ENCODE peak calls at places on chromosomes 16 and 17, in six cellular contexts. V is breast epithelium; F is CD4-positive, alpha-beta T cell; W is GM12865; I is glutamatergic neuron; G is fibroblast of lung. S is an unnamed sample.

GRCh38 chr16:56226187-56226586 is 34.9 kb downstream of the GNAO1 start:
- DNase-seq in V (no peak), I (no peak), G (no peak), W (no peak), F (no peak), S (no peak)

GRCh38 chr16:8278181-8278580 is 312.1 kb downstream of the TMEM114 start:
- DNase-seq in W (no peak), I (no peak), F (no peak), V (no peak), G (no peak), S (no peak)

GRCh38 chr16:15636392-15636873 is 6.5 kb downstream of the MARF1 start:
- DNase-seq in V (no peak), F (no peak), G (no peak), I (no peak), W (peak; percentile 64), S (no peak)

GRCh38 chr17:43224146-43224705 is 4.2 kb downstream of the CCDC200 start:
- DNase-seq in I (no peak), V (no peak), W (no peak), F (no peak), G (no peak), S (no peak)

GRCh38 chr17:61091096-61091495 is 308.5 kb upstream of the TBX2 start:
- DNase-seq in I (no peak), F (no peak), G (no peak), W (no peak), V (no peak), S (no peak)

GRCh38 chr17:81424613-81425017 is 29.4 kb downstream of the BAHCC1 start:
- DNase-seq in V (no peak), I (no peak), W (no peak), G (no peak), F (no peak), S (no peak)

GRCh38 chr16:46895399-46896313 is 11.5 kb downstream of the GPT2 start:
- DNase-seq in I (no peak), G (no peak), V (no peak), W (no peak), F (no peak), S (no peak)

GRCh38 chr16:78788276-78788675 is 688.8 kb downstream of the WWOX start:
- DNase-seq in I (no peak), F (no peak), G (no peak), W (no peak), V (no peak), S (no peak)

GRCh38 chr17:49779730-49780220 is 8.7 kb upstream of the KAT7 start:
- DNase-seq in W (peak; percentile 55), V (no peak), G (peak; percentile 79), F (peak; percentile 16), I (no peak), S (peak; percentile 49)

GRCh38 chr16:11819798-11820197 is 22.7 kb upstream of the ZC3H7A start:
- DNase-seq in G (no peak), I (no peak), V (no peak), F (no peak), W (no peak), S (no peak)

GRCh38 chr16:287298-287811 is 4.4 kb downstream of the PDIA2 start:
- DNase-seq in W (no peak), I (no peak), G (no peak), F (no peak), V (no peak), S (no peak)

GRCh38 chr16:35131429-35131828 is 1672.0 kb downstream of the TP53TG3F start:
- DNase-seq in V (no peak), I (no peak), G (no peak), W (no peak), F (no peak), S (no peak)

GRCh38 chr17:75096082-75096625 is 8.4 kb downstream of the SLC16A5 start:
- DNase-seq in F (no peak), W (no peak), I (no peak), G (peak; percentile 62), V (peak; percentile 89), S (no peak)

GRCh38 chr17:42342242-42343008 is 45.8 kb downstream of the STAT3 start:
- DNase-seq in F (no peak), I (no peak), W (peak; percentile 59), V (no peak), G (peak; percentile 65), S (no peak)

GRCh38 chr16:49854227-49855203 is 1.4 kb downstream of the ZNF423 start:
- DNase-seq in G (no peak), I (peak; percentile 58), F (no peak), V (no peak), W (peak; percentile 20), S (no peak)

GRCh38 chr17:422196-422930 is 69.8 kb upstream of the RPH3AL start:
- DNase-seq in I (no peak), W (no peak), V (no peak), F (no peak), G (no peak), S (no peak)

GRCh38 chr16:67026570-67026969 is 2.4 kb upstream of the CBFB start:
- DNase-seq in W (no peak), I (no peak), G (no peak), V (no peak), F (no peak), S (no peak)

GRCh38 chr16:54447606-54448440 is 161.2 kb upstream of the IRX3 start:
- DNase-seq in V (no peak), I (no peak), W (no peak), G (peak; percentile 70), F (no peak), S (no peak)

GRCh38 chr16:18800674-18801196 is 614 bp downstream of the ARL6IP1 start:
- DNase-seq in W (no peak), I (peak; percentile 35), F (no peak), V (no peak), G (no peak), S (no peak)

GRCh38 chr17:68296217-68297140 is 5.2 kb downstream of the ARSG start:
- DNase-seq in F (peak; percentile 46), G (no peak), I (no peak), W (no peak), V (peak; percentile 83), S (no peak)

GRCh38 chr16:81583893-81584705 is 139.5 kb downstream of the CMIP start:
- DNase-seq in W (no peak), V (no peak), I (no peak), G (peak; percentile 77), F (no peak), S (no peak)

GRCh38 chr17:52143536-52143935 is 15.0 kb downstream of the CA10 start:
- DNase-seq in W (no peak), V (no peak), I (no peak), F (no peak), G (no peak), S (no peak)

GRCh38 chr17:8740486-8740885 is 4.2 kb downstream of the CCDC42 start:
- DNase-seq in V (no peak), I (no peak), W (peak; percentile 40), G (no peak), F (peak; percentile 52), S (no peak)

GRCh38 chr17:28725166-28725659 is 820 bp downstream of the TLCD1 start:
- DNase-seq in W (peak; percentile 78), G (peak; percentile 61), I (no peak), F (no peak), V (no peak), S (no peak)

GRCh38 chr16:84828322-84828721 is 8.5 kb downstream of the CRISPLD2 start:
- DNase-seq in I (no peak), F (no peak), V (no peak), W (no peak), G (no peak), S (no peak)

GRCh38 chr16:17302620-17303019 is 168.1 kb downstream of the XYLT1 start:
- DNase-seq in F (no peak), V (no peak), W (no peak), G (no peak), I (no peak), S (no peak)

GRCh38 chr17:20095366-20096080 is 86.4 kb downstream of the SPECC1 start:
- DNase-seq in I (peak; percentile 76), G (peak; percentile 34), W (no peak), F (no peak), V (no peak), S (no peak)
- TF ChIP-seq CTCF in I (peak; percentile 10), G (peak; percentile 40), W (no peak), F (no peak), V (no peak), S (peak; percentile 48)

DNA sequence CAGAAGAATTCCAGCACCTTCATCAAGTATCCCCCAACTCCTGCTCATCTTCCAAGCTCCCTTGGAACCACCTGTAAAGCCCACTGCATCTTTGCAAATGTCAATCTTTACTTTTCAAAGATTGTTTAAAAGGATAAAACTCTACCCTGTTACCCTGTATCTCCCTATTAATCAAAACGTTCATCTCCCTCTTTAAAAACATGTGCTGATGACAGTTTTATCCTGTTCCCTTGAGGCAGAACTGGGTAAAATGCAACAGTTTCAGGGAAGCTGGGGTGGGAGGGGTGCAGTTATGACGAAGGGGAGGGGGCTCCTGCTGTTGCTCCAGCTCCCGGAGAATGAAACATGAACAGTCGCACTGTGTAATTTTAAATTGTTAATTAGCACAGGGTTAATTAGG is 84.4 kb downstream of the ZFHX3 start:
- DNase-seq in W (no peak), F (no peak), G (no peak), I (no peak), V (no peak), S (no peak)
- TF ChIP-seq CTCF in W (no peak), F (no peak), G (no peak), I (no peak), V (no peak), S (no peak)

DNA sequence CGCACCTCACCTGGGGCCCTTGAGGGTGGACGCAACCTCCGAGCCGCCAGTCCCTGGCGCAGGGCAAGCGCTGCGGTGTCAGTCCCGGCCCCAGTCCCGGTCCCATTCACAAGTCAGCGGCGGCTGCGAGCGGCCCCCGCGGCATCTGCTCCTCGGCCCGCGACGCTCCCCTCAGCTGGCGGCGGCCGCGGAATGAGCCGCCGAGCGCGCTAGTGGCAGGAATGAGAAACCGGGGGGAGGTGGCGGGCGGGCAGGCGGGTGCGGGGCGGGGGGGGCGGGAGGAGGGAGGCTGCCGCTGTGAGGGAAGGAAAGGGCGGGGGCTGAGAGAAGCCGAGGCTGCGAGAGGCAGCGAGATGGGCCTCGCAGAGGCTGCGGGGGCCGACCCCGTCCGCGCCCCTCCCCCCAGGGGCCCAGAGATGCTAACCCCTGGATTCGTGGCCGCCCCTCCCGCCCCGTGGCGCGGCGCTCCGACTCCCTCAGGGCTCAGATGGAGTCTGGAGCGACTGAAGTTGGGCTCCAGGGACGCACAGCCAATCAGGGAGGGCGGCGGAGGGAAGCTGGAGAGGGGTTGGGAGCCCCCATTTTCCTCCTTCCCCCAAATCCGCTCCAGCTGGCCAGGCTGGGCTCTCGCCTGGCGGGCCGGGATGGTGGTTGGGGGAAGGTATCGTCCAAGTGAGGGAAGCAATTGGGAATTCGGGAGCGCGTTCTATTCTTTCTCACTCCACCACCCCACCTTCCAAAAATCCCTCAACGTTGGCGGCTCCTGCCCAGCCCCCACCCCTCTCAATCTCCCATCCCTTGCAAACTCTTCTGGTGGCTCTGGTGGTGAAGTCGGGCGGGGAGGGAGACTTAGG is at the start of gene CDH11:
- DNase-seq in V (no peak), W (no peak), I (peak; percentile 58), F (no peak), G (peak; percentile 86), S (peak; percentile 87)
- TF ChIP-seq CTCF in V (no peak), W (no peak), I (no peak), F (no peak), G (no peak), S (peak; percentile 31)

DNA sequence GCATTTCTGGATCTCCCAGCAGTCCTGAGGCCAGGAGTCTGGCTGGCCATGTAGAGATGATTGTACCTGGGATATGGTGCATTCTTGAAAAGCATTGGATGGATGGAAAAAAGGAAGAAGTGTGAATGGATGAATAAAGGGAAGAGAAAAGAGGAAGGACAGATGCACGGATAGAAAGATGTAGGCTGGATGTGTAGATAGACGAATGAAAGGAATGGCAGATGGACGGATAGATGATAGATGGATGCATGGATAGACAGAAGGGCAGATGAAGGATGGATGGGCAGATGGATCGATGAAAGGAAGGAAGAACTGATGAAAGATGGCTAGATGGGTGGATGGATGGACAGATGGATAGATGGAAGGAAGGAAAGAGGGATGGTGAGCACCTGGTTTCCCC is 210.9 kb downstream of the MSI2 start:
- DNase-seq in G (no peak), F (no peak), I (no peak), V (no peak), W (no peak), S (no peak)
- TF ChIP-seq CTCF in G (no peak), F (no peak), I (no peak), V (no peak), W (no peak), S (no peak)